ENCODE peak calls at places on chromosomes 6 and 20, in four cellular contexts. Y is K562, A is HepG2, W is GM12878. O is an unnamed sample.

GRCh38 chr6:74623027-74623426 is 582.8 kb downstream of the COL12A1 start:
- DNase-seq in A (no peak), W (no peak), Y (no peak), O (no peak)

GRCh38 chr20:20821496-20822260 is 109.2 kb upstream of the RALGAPA2 start:
- DNase-seq in A (no peak), Y (no peak), W (no peak), O (no peak)

GRCh38 chr20:52004720-52005119 is 186.9 kb downstream of the ZFP64 start:
- DNase-seq in A (no peak), W (no peak), Y (no peak), O (no peak)

GRCh38 chr6:75205776-75206334 is at the start of gene COL12A1:
- DNase-seq in A (no peak), W (no peak), Y (no peak), O (peak)

GRCh38 chr6:107103082-107103481 is 12.2 kb downstream of the BEND3 start:
- DNase-seq in W (no peak), Y (no peak), A (no peak), O (no peak)

GRCh38 chr6:25025248-25025918 is 89.6 kb upstream of the RIPOR2 start:
- DNase-seq in A (no peak), W (no peak), Y (peak), O (no peak)

GRCh38 chr6:147805155-147805554 is 296.7 kb downstream of the SAMD5 start:
- DNase-seq in A (peak), W (no peak), Y (no peak), O (no peak)

GRCh38 chr6:128463942-128464341 is 56.5 kb downstream of the PTPRK start:
- DNase-seq in A (no peak), Y (no peak), W (no peak), O (no peak)

GRCh38 chr6:67839818-67840217 is 795.3 kb upstream of the ADGRB3 start:
- DNase-seq in Y (no peak), W (no peak), A (no peak), O (no peak)

GRCh38 chr6:105644073-105644489 is 241.2 kb upstream of the PREP start:
- DNase-seq in A (no peak), W (no peak), Y (no peak), O (no peak)

GRCh38 chr6:39839445-39839844 is 47.3 kb downstream of the DAAM2 start:
- DNase-seq in A (no peak), W (no peak), Y (no peak), O (no peak)

GRCh38 chr6:6315660-6316059 is 4.8 kb downstream of the F13A1 start:
- DNase-seq in Y (peak), W (no peak), A (peak), O (peak)

GRCh38 chr6:101458341-101458740 is 64.8 kb downstream of the GRIK2 start:
- DNase-seq in Y (no peak), W (no peak), A (no peak), O (no peak)

GRCh38 chr20:29079769-29080690 is 2177.4 kb upstream of the DEFB115 start:
- DNase-seq in W (no peak), Y (peak), A (peak), O (peak)

GRCh38 chr6:122838060-122838780 is 49.2 kb downstream of the SMPDL3A start:
- DNase-seq in Y (peak), A (peak), W (no peak), O (peak)

GRCh38 chr6:37480118-37480736 is 19.5 kb downstream of the CCDC167 start:
- DNase-seq in Y (no peak), A (no peak), W (no peak), O (no peak)

GRCh38 chr6:138382498-138383265 is 5.0 kb downstream of the SMIM28 start:
- DNase-seq in A (no peak), Y (no peak), W (no peak), O (no peak)

GRCh38 chr6:74519172-74519571 is 686.7 kb downstream of the COL12A1 start:
- DNase-seq in Y (no peak), W (no peak), A (peak), O (peak)

GRCh38 chr20:46367234-46367633 is 39.2 kb downstream of the ELMO2 start:
- DNase-seq in W (no peak), Y (no peak), A (no peak), O (no peak)

GRCh38 chr6:85452441-85452881 is 2.6 kb downstream of the NT5E start:
- DNase-seq in Y (no peak), A (no peak), W (no peak), O (peak)

GRCh38 chr6:27565839-27566779 is 93.2 kb upstream of the ZNF184 start:
- DNase-seq in A (peak), Y (no peak), W (no peak), O (peak)

GRCh38 chr20:15257071-15257470 is 919.7 kb upstream of the FLRT3 start:
- DNase-seq in A (no peak), Y (no peak), W (no peak), O (no peak)

GRCh38 chr6:154457881-154458284 is 52.6 kb downstream of the CNKSR3 start:
- DNase-seq in A (no peak), W (no peak), Y (no peak), O (no peak)

GRCh38 chr6:21648475-21649050 is 55.0 kb downstream of the SOX4 start:
- DNase-seq in W (no peak), Y (no peak), A (no peak), O (no peak)

GRCh38 chr6:16511723-16512584 is 249.3 kb downstream of the ATXN1 start:
- DNase-seq in Y (no peak), A (no peak), W (peak), O (no peak)

GRCh38 chr20:18172379-18172778 is 34.7 kb downstream of the KAT14 start:
- DNase-seq in Y (no peak), W (no peak), A (no peak), O (no peak)

GRCh38 chr20:37670426-37670825 is 23.4 kb upstream of the CTNNBL1 start:
- DNase-seq in Y (no peak), W (no peak), A (no peak), O (no peak)

GRCh38 chr6:6707143-6707542 is 118.6 kb downstream of the LY86 start:
- DNase-seq in Y (no peak), A (no peak), W (no peak), O (no peak)

GRCh38 chr6:29676981-29677601 is 3.9 kb downstream of the ZFP57 start:
- DNase-seq in Y (no peak), A (no peak), W (no peak), O (no peak)

GRCh38 chr6:52858416-52858815 is 17.8 kb upstream of the GSTA5 start:
- DNase-seq in Y (no peak), A (no peak), W (no peak), O (no peak)

GRCh38 chr6:80547827-80548226 is 441.4 kb downstream of the BCKDHB start:
- DNase-seq in W (no peak), Y (no peak), A (no peak), O (no peak)

GRCh38 chr6:158596861-158597260 is 37.0 kb downstream of the TMEM181 start:
- DNase-seq in W (no peak), A (no peak), Y (no peak), O (no peak)

DNA sequence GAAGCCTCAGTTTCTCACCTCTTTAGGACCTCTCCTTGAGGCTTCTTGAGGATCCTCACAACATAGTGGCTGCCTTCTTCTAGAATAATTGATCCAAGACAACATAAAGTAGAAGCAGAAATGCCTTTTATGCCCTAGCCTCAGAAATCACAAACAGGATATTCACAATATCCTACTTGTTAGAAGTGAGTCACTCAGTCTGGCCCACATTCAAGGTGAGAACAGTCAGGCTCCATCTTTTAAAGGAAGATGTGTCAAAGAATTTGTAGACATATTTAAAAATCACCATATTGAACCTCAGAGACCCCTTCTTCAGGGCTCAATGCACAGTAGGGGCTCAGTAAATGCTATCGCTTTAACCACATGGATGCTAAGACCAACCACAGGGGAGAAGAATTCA is 20.8 kb upstream of the FAM83D start:
- DNase-seq in A (no peak), W (no peak), Y (no peak), O (no peak)
- TF ChIP-seq BHLHE40 in A (no peak), W (no peak), Y (no peak), O (no peak)

DNA sequence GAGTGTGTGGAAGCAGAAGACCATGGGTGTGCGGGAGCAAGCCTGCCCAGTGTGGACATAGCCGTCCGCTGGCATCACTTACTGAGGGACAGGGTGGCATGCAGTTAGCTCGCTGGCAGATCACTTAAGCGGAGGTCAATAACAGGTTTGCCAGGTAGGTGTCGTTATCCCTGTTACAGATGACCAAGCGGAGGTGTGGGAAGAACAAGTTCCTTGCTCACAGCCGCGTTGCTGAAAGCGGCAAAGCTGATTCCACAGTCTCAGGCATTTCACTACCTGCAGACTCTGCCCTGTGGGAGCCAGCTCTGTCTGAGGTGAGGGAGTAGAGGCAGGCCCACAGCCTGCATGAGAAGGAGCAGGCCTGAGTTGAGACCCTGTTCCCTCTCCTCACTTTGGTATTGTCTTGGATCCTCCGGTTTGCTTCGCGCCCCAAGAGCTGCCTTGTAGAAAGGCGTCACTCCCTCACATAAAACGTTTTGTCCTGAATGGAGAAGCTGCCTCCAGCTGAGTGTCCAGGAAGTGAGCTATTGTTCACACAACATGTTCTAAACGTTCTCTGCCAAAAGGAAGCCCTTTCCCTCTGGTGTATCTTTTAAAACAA is 96.9 kb downstream of the TCP11 start:
- DNase-seq in A (no peak), W (no peak), Y (no peak), O (no peak)
- TF ChIP-seq CHD2 in A (no peak), W (no peak), Y (no peak), O (no peak)

DNA sequence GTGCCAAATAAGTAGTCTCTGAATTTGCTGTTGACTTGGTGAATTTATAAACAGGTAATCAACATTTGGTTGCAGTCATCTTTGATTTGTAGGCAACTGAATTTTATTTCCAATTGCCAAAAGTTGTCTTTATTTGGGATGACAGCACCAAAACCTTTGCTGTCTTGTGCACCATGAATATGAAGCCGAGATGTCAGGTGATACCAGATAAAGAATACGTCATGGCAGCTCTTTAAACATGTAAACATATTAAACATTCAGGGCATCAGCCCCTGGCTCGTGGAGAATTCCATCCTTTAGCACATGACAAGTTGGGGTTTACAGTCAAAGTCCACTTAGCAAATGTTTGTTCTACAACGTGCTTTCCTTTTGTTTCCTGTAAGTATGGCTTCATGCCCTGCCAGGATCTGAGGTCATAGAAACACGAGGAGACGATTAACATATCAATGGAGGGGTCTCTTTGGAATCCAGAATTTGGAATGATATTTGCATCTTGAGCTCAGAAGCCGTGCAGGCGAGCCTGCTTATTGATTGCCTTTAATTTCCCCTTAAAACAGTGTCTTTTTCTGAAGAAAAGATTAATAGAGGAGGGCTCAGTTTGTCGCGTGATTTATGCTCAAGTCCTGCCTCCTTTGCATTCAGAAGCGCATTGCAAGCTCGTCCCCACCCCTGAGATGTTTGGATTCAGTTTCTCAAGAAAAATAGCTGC is 170.2 kb upstream of the ZNF217 start:
- DNase-seq in W (no peak), Y (no peak), A (peak), O (peak)
- H3K4me3 ChIP-seq in W (no peak), Y (peak), A (no peak), O (peak)

DNA sequence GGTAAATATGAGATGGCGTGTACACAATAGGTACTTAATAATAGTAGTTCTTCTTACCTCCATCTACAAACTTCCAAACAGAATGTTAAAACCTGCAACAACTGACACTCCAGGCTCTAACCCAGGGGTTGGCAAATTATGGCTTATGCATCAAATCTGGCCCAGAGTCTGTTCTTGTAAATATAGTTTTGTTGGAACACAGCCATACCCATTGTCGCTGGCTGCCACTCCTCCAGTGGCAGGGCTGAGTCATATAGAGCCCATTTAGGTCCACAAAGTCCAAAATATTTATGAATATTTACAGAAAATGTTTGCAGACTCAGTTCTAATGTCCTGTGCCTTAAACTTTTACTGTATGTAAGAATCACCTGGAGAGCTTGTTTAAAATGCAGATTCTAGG is 69.9 kb upstream of the BTBD3 start:
- DNase-seq in Y (no peak), A (no peak), W (no peak), O (no peak)
- TF ChIP-seq BHLHE40 in Y (no peak), A (no peak), W (no peak), O (no peak)

GRCh38 chr20:49854190-49854875 is 41.7 kb downstream of the SLC9A8 start:
- DNase-seq in Y (no peak), W (no peak), A (no peak), O (no peak)
- TF ChIP-seq CHD2 in Y (no peak), W (no peak), A (no peak), O (no peak)

GRCh38 chr20:63652192-63652980 is 838 bp downstream of the STMN3 start:
- DNase-seq in A (peak), Y (peak), W (no peak), O (no peak)

GRCh38 chr20:63655249-63655648 is 2.0 kb upstream of the STMN3 start:
- DNase-seq in A (no peak), Y (no peak), W (no peak), O (no peak)

GRCh38 chr20:63653041-63653973 is at the start of gene STMN3:
- DNase-seq in W (no peak), A (peak), Y (peak), O (peak)

GRCh38 chr20:63651942-63652191 is 1.4 kb downstream of the STMN3 start:
- DNase-seq in A (no peak), Y (peak), W (no peak), O (no peak)

DNA sequence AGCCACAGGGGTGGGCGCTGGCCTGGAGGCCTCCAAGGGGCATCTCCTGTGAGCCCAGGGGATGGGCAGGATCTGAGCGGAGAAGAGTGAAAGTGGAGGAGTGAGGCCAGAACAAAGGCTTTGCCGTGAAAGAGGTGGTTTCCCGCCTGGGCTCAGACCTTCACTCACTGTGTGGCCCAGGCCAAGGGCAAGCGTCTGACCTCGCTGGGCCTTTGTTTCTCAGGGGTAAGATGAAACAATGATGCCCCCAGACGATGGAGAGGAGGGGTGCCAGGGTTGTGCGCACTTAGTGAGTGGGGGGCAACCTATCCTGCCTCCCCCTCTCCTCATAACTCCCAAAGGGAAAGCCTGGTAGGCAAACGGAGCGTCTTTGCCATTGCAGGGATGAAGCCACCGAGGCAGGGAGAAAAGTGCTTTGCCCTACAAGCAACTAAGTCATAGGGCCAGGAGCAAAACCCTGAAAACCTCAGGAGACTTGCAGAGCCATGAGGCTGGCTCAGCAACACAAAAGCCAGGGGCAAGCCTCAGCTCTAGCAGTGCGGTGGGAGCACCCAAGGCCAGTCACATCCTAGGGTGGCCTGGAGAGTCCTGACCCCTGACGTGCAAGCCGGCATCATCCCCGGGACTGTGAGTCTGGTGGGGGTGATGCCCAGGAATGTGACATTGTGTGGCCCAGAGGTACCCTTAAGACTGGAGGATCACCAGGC is 903 bp upstream of the STMN3 start:
- DNase-seq in A (no peak), Y (no peak), W (no peak), O (no peak)
- H3K4me3 ChIP-seq in A (no peak), Y (peak), W (no peak), O (peak)

GRCh38 chr6:14088600-14089168 is 28.9 kb upstream of the CD83 start:
- DNase-seq in W (no peak), A (no peak), Y (no peak), O (no peak)
- TF ChIP-seq BHLHE40 in W (no peak), A (no peak), Y (no peak), O (no peak)

DNA sequence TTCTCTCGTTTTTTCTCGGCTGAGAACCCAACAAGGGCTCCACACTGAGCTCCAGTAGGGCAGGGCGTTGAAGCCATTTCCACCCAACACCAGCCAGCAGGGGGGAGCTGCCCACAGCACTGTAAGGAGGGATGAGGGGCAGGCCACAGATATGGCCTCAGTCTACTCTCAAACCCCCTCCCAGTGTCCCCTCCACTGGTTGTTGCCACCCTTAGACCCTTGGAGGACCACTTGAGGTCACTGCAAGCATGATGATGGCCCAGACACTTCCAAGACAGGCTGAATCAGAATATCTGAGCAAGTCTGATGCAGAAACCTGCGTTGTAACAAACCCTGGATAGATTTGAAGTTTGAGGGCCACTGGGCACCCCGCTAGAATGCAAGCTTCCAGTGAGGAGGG is 217.0 kb upstream of the CST7 start:
- DNase-seq in W (no peak), Y (no peak), A (no peak), O (no peak)
- TF ChIP-seq CHD2 in W (no peak), Y (no peak), A (no peak), O (no peak)

DNA sequence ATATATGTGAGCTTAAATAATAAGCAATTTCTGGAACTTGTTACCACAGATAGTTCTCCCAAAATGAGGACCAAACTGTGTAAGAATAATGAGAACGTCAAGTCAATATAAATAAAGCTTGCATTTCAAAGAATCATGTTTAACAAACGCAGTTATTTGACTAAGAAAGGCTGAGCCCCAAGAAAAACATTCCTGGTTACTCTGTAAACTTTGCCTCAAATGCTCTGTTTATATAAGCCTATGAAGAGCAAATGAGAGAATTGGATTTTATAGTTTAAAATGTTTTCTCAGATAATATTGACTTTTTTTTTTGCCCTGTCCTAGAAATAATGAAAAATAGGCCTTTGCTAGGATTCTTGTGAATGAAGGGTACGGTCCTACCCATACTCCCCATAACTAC is 81.3 kb downstream of the C6orf52 start:
- DNase-seq in Y (no peak), W (no peak), A (peak), O (no peak)
- H3K4me3 ChIP-seq in Y (no peak), W (no peak), A (no peak), O (no peak)

O was measured in A549.